ENCODE peak calls at places on chromosomes 11 and 22, in four cellular contexts. R, W, C and Y are unnamed samples.

GRCh38 chr11:45289369-45289768 is 3.2 kb upstream of the SYT13 start:
- DNase-seq in R (no peak), W (no peak), C (no peak), Y (peak)

GRCh38 chr11:719214-720016 is 13.4 kb downstream of the EPS8L2 start:
- DNase-seq in R (no peak), W (no peak), C (no peak), Y (no peak)

GRCh38 chr11:116852261-116853125 is 15.1 kb upstream of the APOA1 start:
- DNase-seq in R (no peak), W (no peak), C (no peak), Y (no peak)

GRCh38 chr11:128208329-128209220 is 378.8 kb downstream of the ETS1 start:
- DNase-seq in R (no peak), W (no peak), C (no peak), Y (peak)

GRCh38 chr11:61011239-61011870 is 39.9 kb downstream of the CD6 start:
- DNase-seq in R (no peak), W (no peak), C (no peak), Y (no peak)

GRCh38 chr11:11976476-11977187 is 31.8 kb downstream of the DKK3 start:
- DNase-seq in R (no peak), W (peak), C (no peak), Y (peak)

GRCh38 chr11:62353841-62354240 is 16.6 kb downstream of the ASRGL1 start:
- DNase-seq in R (no peak), W (no peak), C (no peak), Y (no peak)

GRCh38 chr22:25076281-25076680 is 123.4 kb upstream of the CRYBB3 start:
- DNase-seq in R (no peak), W (no peak), C (no peak), Y (no peak)

GRCh38 chr11:48105096-48105990 is 111.3 kb upstream of the OR4B1 start:
- DNase-seq in R (no peak), W (no peak), C (no peak), Y (no peak)

GRCh38 chr11:8382436-8383053 is 118.9 kb upstream of the LMO1 start:
- DNase-seq in R (no peak), W (no peak), C (no peak), Y (no peak)

GRCh38 chr11:132158091-132158490 is 787.7 kb downstream of the NTM start:
- DNase-seq in R (no peak), W (peak), C (no peak), Y (no peak)

GRCh38 chr11:104098555-104098954 is 62.1 kb downstream of the DDI1 start:
- DNase-seq in R (no peak), W (no peak), C (no peak), Y (no peak)

GRCh38 chr11:83816572-83817187 is 530.5 kb upstream of the CCDC90B start:
- DNase-seq in R (peak), W (no peak), C (peak), Y (peak)

GRCh38 chr11:110128161-110128560 is 35.0 kb downstream of the ZC3H12C start:
- DNase-seq in R (no peak), W (no peak), C (no peak), Y (no peak)

GRCh38 chr11:86314636-86315035 is 12.6 kb downstream of the HIKESHI start:
- DNase-seq in R (no peak), W (no peak), C (no peak), Y (no peak)

GRCh38 chr22:29199702-29200400 is 5.8 kb upstream of the EMID1 start:
- DNase-seq in R (no peak), W (no peak), C (no peak), Y (no peak)

GRCh38 chr11:43573233-43573632 is 107.3 kb upstream of the HSD17B12 start:
- DNase-seq in R (peak), W (peak), C (peak), Y (no peak)

GRCh38 chr11:7899418-7899817 is 31.6 kb downstream of the OR10A6 start:
- DNase-seq in R (no peak), W (no peak), C (no peak), Y (no peak)

GRCh38 chr11:130068986-130069683 is 559 bp upstream of the APLP2 start:
- DNase-seq in R (no peak), W (no peak), C (no peak), Y (peak)

GRCh38 chr11:73194593-73194992 is 23.5 kb upstream of the P2RY2 start:
- DNase-seq in R (no peak), W (no peak), C (no peak), Y (peak)

GRCh38 chr11:440065-441042 is 1.5 kb downstream of the ANO9 start:
- DNase-seq in R (peak), W (no peak), C (peak), Y (no peak)

GRCh38 chr11:124882339-124883071 is 15.2 kb downstream of the ROBO4 start:
- DNase-seq in R (no peak), W (no peak), C (peak), Y (no peak)

GRCh38 chr11:120208777-120209176 is 2.1 kb upstream of the OAF start:
- DNase-seq in R (peak), W (no peak), C (peak), Y (peak)

GRCh38 chr11:62558669-62559068 is 12.1 kb upstream of the AHNAK start:
- DNase-seq in R (no peak), W (no peak), C (no peak), Y (no peak)

GRCh38 chr11:707817-708420 is 1.9 kb downstream of the EPS8L2 start:
- DNase-seq in R (no peak), W (no peak), C (peak), Y (no peak)

GRCh38 chr11:62857541-62857982 is 18.2 kb upstream of the WDR74 start:
- DNase-seq in R (no peak), W (no peak), C (no peak), Y (no peak)

GRCh38 chr11:78752528-78752927 is 177.9 kb upstream of the NARS2 start:
- DNase-seq in R (no peak), W (no peak), C (no peak), Y (no peak)

GRCh38 chr11:37317803-37318202 is 719.8 kb upstream of the RAG2 start:
- DNase-seq in R (no peak), W (no peak), C (no peak), Y (no peak)

GRCh38 chr11:44766112-44766971 is 39.6 kb downstream of the TSPAN18 start:
- DNase-seq in R (peak), W (peak), C (no peak), Y (no peak)

GRCh38 chr11:61753672-61754071 is 1.2 kb downstream of the MYRF start:
- DNase-seq in R (no peak), W (no peak), C (no peak), Y (no peak)

GRCh38 chr11:46369458-46370152 is 11.9 kb upstream of the MDK start:
- DNase-seq in R (peak), W (peak), C (peak), Y (peak)

GRCh38 chr11:3155216-3155615 is 9.9 kb downstream of the OSBPL5 start:
- DNase-seq in R (no peak), W (no peak), C (no peak), Y (no peak)

GRCh38 chr11:10415817-10416392 is 39.2 kb upstream of the AMPD3 start:
- DNase-seq in R (no peak), W (no peak), C (no peak), Y (no peak)

GRCh38 chr11:18485905-18486528 is 30.4 kb downstream of the LDHAL6A start:
- DNase-seq in R (no peak), W (no peak), C (no peak), Y (no peak)

DNA sequence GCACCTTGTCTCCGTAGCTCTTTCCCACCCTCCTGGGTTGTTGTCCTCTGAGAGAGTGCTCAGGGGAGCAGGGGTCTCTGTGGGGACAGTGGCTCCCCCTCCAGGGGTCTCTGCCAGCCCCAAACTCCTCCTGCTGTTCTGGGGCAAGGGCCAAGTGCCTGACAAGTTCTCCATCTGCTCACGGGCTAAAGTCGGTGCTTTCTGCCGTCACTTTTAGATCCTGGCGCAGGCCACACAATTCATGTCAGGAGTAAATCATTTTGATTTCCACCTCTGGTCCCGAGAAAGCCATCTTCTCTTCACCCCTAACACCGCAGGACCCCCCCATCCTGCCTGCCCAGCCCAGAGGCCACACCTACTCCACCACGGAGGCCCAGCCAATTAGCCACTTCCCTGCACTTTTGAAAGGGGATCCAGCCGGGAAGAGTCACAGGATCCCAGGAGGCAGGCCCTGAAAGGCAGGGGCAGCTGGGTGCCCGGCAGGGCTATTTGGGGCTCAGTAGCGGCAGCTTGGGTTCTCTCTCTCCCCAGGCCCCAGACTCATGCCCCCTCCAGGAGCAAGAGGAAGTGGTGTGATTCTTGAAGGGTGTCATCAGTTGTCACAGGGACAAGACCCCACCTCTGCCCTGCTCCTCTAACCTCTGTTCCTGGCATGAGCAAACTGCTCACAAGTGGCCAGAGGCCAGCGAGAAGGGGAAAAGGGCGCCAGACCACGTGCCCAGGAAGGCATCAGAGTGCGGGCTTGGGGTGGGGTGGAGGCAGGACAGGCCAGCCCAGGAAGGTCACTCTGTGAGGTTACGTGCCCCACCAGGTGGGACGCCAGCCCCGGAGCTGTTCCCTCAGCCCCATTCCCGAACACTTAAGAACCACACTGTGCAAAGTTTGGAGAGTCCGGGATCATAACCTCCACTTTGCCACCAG is 1.3 kb downstream of the MACROD1 start:
- DNase-seq in R (peak), W (peak), C (peak), Y (no peak)
- TF ChIP-seq RNF2 in R (no peak), W (no peak), C (no peak), Y (no peak)

GRCh38 chr11:114057147-114057546 is 2.4 kb upstream of the ZBTB16 start:
- DNase-seq in R (no peak), W (no peak), C (no peak), Y (no peak)
- TF ChIP-seq RNF2 in R (no peak), W (no peak), C (no peak), Y (no peak)

DNA sequence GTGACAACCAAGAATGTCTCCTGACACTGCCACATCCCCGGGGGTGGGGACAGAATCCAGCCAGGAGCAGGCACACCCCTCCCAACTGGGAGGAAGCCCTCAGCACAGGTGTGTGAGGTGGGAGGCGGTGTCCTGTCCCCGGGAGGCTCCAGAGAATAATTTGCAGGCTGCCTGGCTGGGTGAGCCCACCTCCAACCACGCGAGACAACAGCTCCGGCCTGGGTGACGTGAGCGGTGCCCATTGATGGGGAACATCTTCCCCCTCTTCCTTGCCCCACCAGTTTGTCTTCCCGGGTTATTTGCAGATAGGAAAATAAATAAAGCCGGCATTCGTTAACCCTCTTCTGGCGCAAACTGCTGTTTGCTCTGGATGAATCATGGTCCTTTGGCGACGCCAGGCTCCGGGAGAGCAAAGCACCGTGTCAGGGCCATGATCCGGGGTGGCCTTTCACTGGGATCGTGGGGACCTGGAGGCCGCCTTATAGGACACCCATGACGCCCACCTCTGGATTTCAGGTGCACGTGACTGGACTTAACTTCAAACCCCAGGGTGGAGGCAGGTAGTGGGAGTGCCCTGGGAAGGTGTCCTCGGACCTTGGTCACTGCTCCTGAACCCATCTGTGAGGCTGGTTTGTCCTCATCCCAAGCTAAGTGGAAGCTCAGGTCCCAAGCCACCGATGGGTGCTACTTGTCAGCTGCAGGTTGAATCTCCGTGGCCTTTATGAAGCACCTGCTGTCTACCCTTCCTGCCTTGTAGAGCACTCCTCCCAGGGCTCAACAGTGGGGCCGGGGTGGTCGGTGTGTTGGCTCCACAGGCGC is 13.9 kb downstream of the CCND1 start:
- DNase-seq in R (no peak), W (peak), C (peak), Y (peak)
- TF ChIP-seq RNF2 in R (no peak), W (no peak), C (no peak), Y (no peak)

DNA sequence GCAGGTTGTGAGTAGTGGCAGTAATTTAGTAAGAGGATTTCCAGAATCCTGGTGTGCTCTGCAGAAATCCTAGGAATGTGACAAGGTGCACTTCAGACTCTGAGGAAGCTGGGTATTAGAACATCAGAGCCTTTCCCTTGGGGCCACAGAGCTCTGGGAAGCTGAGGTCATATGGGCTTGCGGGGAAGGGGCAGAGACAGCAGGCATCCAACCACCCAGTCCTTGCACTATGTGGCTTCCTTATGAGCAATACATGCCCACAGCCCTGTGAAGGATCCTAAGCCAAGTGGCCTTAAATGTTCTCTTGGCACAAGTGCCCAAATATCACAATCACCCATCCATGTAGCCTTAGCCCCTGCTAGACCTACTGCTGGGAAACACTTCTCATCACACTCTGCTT is 46.2 kb downstream of the P4HA3 start:
- DNase-seq in R (no peak), W (no peak), C (no peak), Y (no peak)
- TF ChIP-seq RNF2 in R (no peak), W (no peak), C (no peak), Y (no peak)

GRCh38 chr11:122732342-122733300 is 77.1 kb downstream of the UBASH3B start:
- DNase-seq in R (no peak), W (no peak), C (peak), Y (no peak)

GRCh38 chr11:122735031-122735430 is 79.5 kb downstream of the UBASH3B start:
- DNase-seq in R (no peak), W (no peak), C (no peak), Y (no peak)

GRCh38 chr11:122729139-122729538 is 73.6 kb downstream of the UBASH3B start:
- DNase-seq in R (no peak), W (no peak), C (no peak), Y (no peak)

GRCh38 chr11:122731500-122731913 is 76.0 kb downstream of the UBASH3B start:
- DNase-seq in R (no peak), W (no peak), C (peak), Y (peak)

GRCh38 chr11:122733301-122733686 is 77.8 kb downstream of the UBASH3B start:
- DNase-seq in R (no peak), W (no peak), C (no peak), Y (peak)
- TF ChIP-seq RNF2 in R (no peak), W (no peak), C (no peak), Y (no peak)

DNA sequence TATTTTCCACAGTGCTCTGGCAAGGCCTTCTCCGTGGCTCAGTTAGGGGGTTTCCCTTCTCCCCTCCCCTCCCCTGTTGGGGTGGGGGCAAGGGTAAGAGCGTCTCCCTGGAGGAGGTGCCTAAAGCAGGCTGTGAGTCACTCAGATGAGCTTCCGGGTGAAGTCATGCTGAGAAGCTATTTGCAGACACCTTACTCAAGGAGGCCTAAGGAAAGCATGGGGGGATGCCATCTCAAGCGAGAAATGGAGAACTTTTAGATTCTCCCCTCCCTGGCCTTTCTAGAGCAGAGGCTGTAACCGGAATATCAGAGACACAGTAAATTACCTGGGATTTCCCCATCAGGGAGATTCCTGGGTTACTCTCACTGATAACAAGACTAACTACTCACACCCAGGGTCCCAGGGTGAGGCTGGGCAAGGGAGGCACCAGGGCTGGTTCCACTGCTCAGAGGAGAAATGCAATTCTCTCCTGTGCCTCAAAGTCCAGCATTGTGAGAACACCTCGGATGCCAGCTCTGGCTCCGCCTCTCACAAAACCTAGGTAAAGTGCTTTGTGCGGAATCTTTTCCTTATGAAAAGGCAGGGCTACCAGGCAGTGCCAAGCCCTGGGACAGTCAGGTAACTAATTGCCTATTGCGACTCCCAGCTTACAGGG is 123.6 kb downstream of the ABTB2 start:
- DNase-seq in R (peak), W (peak), C (no peak), Y (no peak)
- TF ChIP-seq RNF2 in R (no peak), W (no peak), C (no peak), Y (no peak)